ENCODE peak calls at places on chromosomes 11 and 22, in six cellular contexts. X, Y, M, K, C and N are unnamed samples.

GRCh38 chr22:42343551-42344081 is 73.2 kb upstream of the TCF20 start:
- DNase-seq in X (no peak), C (peak), Y (no peak), M (no peak), K (no peak), N (no peak)

GRCh38 chr22:45007946-45008852 is 1.6 kb downstream of the PHF21B start:
- DNase-seq in M (no peak), Y (no peak), C (no peak), X (peak), K (no peak), N (no peak)

GRCh38 chr11:8757533-8757932 is 74.9 kb downstream of the RPL27A start:
- DNase-seq in X (no peak), C (no peak), K (no peak), Y (no peak), M (no peak), N (no peak)

GRCh38 chr22:29787371-29787980 is 20.3 kb downstream of the UQCR10 start:
- DNase-seq in K (peak), Y (no peak), M (no peak), X (no peak), C (no peak), N (no peak)

GRCh38 chr11:46392421-46393230 is 1.1 kb upstream of the CHRM4 start:
- DNase-seq in X (peak), K (peak), M (peak), C (peak), Y (peak), N (no peak)

GRCh38 chr22:48799227-48799970 is 1028.3 kb downstream of the BRD1 start:
- DNase-seq in X (no peak), Y (no peak), K (no peak), M (no peak), C (no peak), N (no peak)

GRCh38 chr22:44587004-44587793 is 89.2 kb upstream of the RTL6 start:
- DNase-seq in C (no peak), X (no peak), M (no peak), Y (no peak), K (no peak), N (no peak)

GRCh38 chr11:113533425-113533698 is 58.2 kb upstream of the DRD2 start:
- DNase-seq in X (no peak), C (no peak), K (no peak), Y (no peak), M (no peak), N (no peak)

GRCh38 chr11:119490253-119491006 is 67.5 kb upstream of the THY1 start:
- DNase-seq in M (no peak), K (no peak), X (no peak), Y (no peak), C (no peak), N (no peak)

GRCh38 chr22:43236401-43237166 is 49.6 kb upstream of the TTLL12 start:
- DNase-seq in K (peak), Y (no peak), X (no peak), C (no peak), M (no peak), N (no peak)

GRCh38 chr11:45180158-45180887 is 33.9 kb downstream of the PRDM11 start:
- DNase-seq in X (peak), C (peak), Y (no peak), M (no peak), K (peak), N (peak)

GRCh38 chr11:14418801-14419417 is 59.9 kb upstream of the RRAS2 start:
- DNase-seq in M (no peak), K (no peak), Y (no peak), C (no peak), X (no peak), N (no peak)